ENCODE peak calls at places on chromosome 14, in seven cellular contexts. M is HCT116, O is H1, Y is SK-N-SH, C is HepG2, B is K562, K is GM12878. E is an unnamed sample.

GRCh38 chr14:61528591-61529021 is 166.7 kb upstream of the HIF1A start:
- DNase-seq in O (no peak), M (no peak), B (no peak), K (no peak), C (no peak), Y (no peak), E (no peak)

GRCh38 chr14:22123188-22123560 is 449.6 kb upstream of the OR4E1 start:
- DNase-seq in K (no peak), B (no peak), C (no peak), Y (no peak), O (no peak), M (no peak), E (no peak)

GRCh38 chr14:69259531-69260245 is at the start of gene GALNT16:
- DNase-seq in Y (peak), O (no peak), K (no peak), B (peak), C (no peak), M (no peak), E (peak)

GRCh38 chr14:78997811-78998210 is 827.6 kb downstream of the NRXN3 start:
- DNase-seq in C (no peak), K (no peak), O (no peak), Y (peak), B (no peak), M (no peak), E (no peak)

GRCh38 chr14:57512221-57512620 is 18.6 kb upstream of the CCDC198 start:
- DNase-seq in O (no peak), K (no peak), B (no peak), C (no peak), M (no peak), Y (no peak), E (no peak)

GRCh38 chr14:99481745-99482099 is 513 bp downstream of the CCNK start:
- DNase-seq in M (no peak), O (no peak), C (no peak), Y (no peak), K (no peak), B (peak), E (no peak)

GRCh38 chr14:77638738-77639137 is 22.3 kb upstream of the SPTLC2 start:
- DNase-seq in B (no peak), Y (no peak), O (no peak), C (no peak), K (no peak), M (no peak), E (no peak)

GRCh38 chr14:32399920-32400319 is 70.8 kb downstream of the AKAP6 start:
- DNase-seq in Y (no peak), B (no peak), O (no peak), K (peak), M (no peak), C (no peak), E (no peak)

GRCh38 chr14:23518716-23519115 is 32.8 kb downstream of the ZFHX2 start:
- DNase-seq in C (no peak), O (no peak), K (no peak), B (no peak), M (no peak), Y (no peak), E (no peak)

GRCh38 chr14:75941030-75941429 is 40.8 kb downstream of the TGFB3 start:
- DNase-seq in Y (no peak), O (no peak), M (no peak), B (no peak), C (no peak), K (no peak), E (no peak)

GRCh38 chr14:28406181-28406580 is 360.4 kb upstream of the FOXG1 start:
- DNase-seq in M (no peak), O (no peak), B (no peak), C (no peak), Y (no peak), K (no peak), E (no peak)

GRCh38 chr14:21070610-21071224 is 613 bp downstream of the ARHGEF40 start:
- DNase-seq in C (peak), Y (peak), M (no peak), B (peak), K (no peak), O (no peak), E (no peak)
- TF ChIP-seq JUND in C (no peak), Y (no peak), M (no peak), B (no peak), K (no peak), O (no peak), E (no peak)

DNA sequence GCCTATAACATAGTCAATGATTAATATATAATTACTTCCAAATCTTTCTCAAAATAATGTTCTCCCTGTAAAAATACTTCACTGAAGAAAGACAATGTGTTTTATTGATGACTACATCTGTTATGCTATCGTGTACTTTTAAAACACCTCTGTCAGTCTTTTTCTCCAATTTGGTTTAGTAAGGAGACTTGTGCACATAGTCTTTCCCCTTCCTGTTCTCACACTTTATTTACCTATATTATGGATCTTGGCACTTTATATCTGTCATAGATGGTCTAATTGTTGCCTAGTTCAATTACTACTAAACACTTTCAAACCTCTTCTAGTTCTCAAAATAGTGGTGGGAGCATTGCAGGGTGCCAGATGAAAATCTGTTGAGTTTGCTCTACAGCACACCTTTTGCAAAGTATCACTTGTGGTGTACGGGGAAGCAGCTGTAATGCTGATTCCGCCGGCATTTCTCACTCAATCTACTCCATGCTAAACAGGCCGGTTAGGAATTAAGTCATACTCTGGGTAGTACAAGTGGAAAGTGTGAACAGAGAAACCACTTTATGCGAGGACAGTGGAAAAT is 1.1 kb upstream of the INSM2 start:
- DNase-seq in M (no peak), O (no peak), Y (no peak), C (no peak), B (no peak), K (no peak), E (no peak)
- TF ChIP-seq JUND in M (no peak), O (no peak), Y (no peak), C (no peak), B (no peak), K (no peak), E (no peak)

GRCh38 chr14:93733646-93734045 is 54.6 kb downstream of the PRIMA1 start:
- DNase-seq in B (peak), Y (peak), O (no peak), C (no peak), M (no peak), K (no peak), E (no peak)

GRCh38 chr14:93731753-93732152 is 56.5 kb downstream of the PRIMA1 start:
- DNase-seq in M (no peak), B (no peak), C (no peak), Y (no peak), K (no peak), O (no peak), E (no peak)

GRCh38 chr14:93734086-93734822 is 54.0 kb downstream of the PRIMA1 start:
- DNase-seq in K (no peak), M (no peak), O (no peak), B (peak), C (no peak), Y (peak), E (peak)

GRCh38 chr14:93733231-93733630 is 55.1 kb downstream of the PRIMA1 start:
- DNase-seq in O (no peak), B (no peak), K (no peak), Y (peak), C (no peak), M (no peak), E (no peak)

GRCh38 chr14:93732524-93732923 is 55.8 kb downstream of the PRIMA1 start:
- DNase-seq in C (no peak), B (no peak), K (no peak), Y (no peak), O (no peak), M (no peak), E (no peak)
- TF ChIP-seq JUND in C (no peak), B (no peak), K (no peak), Y (no peak), O (no peak), M (no peak), E (no peak)

DNA sequence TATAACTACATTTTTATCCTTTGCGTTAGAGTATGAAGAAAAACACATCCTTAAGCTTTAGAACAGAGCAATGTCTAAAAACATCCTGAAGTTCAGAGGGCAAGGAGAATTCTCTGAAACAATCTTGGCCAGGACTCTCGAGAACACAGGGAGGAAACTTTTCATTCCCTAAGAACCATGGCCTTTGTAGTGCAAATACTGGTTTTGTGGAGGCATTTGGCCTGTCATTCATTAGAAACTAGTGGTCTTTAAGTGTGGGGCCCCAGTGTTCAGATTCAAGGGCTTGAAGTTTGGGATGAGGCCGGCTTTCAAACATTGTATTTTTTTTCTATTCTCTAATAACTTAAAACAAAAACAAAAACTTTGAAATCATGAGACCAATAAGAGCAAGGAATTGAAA is 151.3 kb downstream of the DACT1 start:
- DNase-seq in B (no peak), K (no peak), O (no peak), C (no peak), M (no peak), Y (no peak), E (no peak)
- TF ChIP-seq JUND in B (no peak), K (no peak), O (no peak), C (no peak), M (no peak), Y (no peak), E (no peak)

GRCh38 chr14:81341405-81342180 is 58.5 kb downstream of the STON2 start:
- DNase-seq in M (no peak), O (no peak), B (no peak), C (no peak), Y (no peak), K (no peak), E (no peak)
- TF ChIP-seq JUND in M (no peak), O (no peak), B (no peak), C (no peak), Y (no peak), K (no peak), E (no peak)

GRCh38 chr14:104593241-104593701 is 11.3 kb downstream of the TMEM179 start:
- DNase-seq in M (no peak), Y (peak), K (no peak), O (no peak), B (no peak), C (no peak), E (no peak)

GRCh38 chr14:104592292-104592672 is 12.3 kb downstream of the TMEM179 start:
- DNase-seq in Y (no peak), B (no peak), C (no peak), O (no peak), M (no peak), K (no peak), E (no peak)

GRCh38 chr14:104593710-104594121 is 10.9 kb downstream of the TMEM179 start:
- DNase-seq in K (no peak), B (no peak), M (no peak), O (no peak), C (no peak), Y (peak), E (no peak)

GRCh38 chr14:104591506-104592291 is 12.1 kb downstream of the C14orf180 start:
- DNase-seq in K (no peak), M (no peak), C (no peak), Y (no peak), O (no peak), B (no peak), E (no peak)

GRCh38 chr14:104592785-104593184 is 11.8 kb downstream of the TMEM179 start:
- DNase-seq in O (no peak), B (no peak), Y (peak), M (no peak), C (no peak), K (no peak), E (no peak)
- TF ChIP-seq JUND in O (no peak), B (no peak), Y (no peak), M (no peak), C (no peak), K (no peak), E (no peak)

GRCh38 chr14:101222362-101223090 is 319.0 kb upstream of the RTL1 start:
- DNase-seq in K (no peak), M (no peak), B (no peak), Y (no peak), O (no peak), C (no peak), E (no peak)

GRCh38 chr14:101219896-101220703 is 316.6 kb upstream of the RTL1 start:
- DNase-seq in O (no peak), K (no peak), Y (no peak), B (no peak), C (no peak), M (no peak), E (no peak)

GRCh38 chr14:101221549-101222160 is 318.1 kb upstream of the RTL1 start:
- DNase-seq in K (no peak), M (no peak), Y (no peak), B (no peak), C (no peak), O (no peak), E (no peak)

GRCh38 chr14:101223147-101223546 is 319.6 kb upstream of the RTL1 start:
- DNase-seq in B (no peak), C (no peak), O (peak), K (no peak), Y (no peak), M (no peak), E (no peak)

GRCh38 chr14:101220921-101221510 is 317.5 kb upstream of the RTL1 start:
- DNase-seq in C (no peak), Y (no peak), O (no peak), B (no peak), K (no peak), M (no peak), E (no peak)
- TF ChIP-seq JUND in C (no peak), Y (no peak), O (no peak), B (no peak), K (no peak), M (no peak), E (no peak)